ENCODE peak calls at places on chromosomes 13 and 19, in eight cellular contexts. M is KBM-7; L is epithelial cell of proximal tubule; Z is SW 1271; D is C1 segment of cervical spinal cord; P is cardiac septum; Y is AG08396; G is activated CD4-positive, alpha-beta T cell treated with anti-CD3 and anti-CD28 coated beads, Interleukin-2, amount 50 U/mL, for 1 hour. A is an unnamed sample.

GRCh38 chr19:47704024-47704423 is 9.2 kb upstream of the EHD2 start:
- DNase-seq in M (no peak), L (no peak), Z (no peak), D (no peak), P (no peak), Y (peak; percentile 49), G (no peak), A (no peak)

GRCh38 chr13:109198585-109198984 is 569.2 kb downstream of the MYO16 start:
- DNase-seq in M (no peak), L (no peak), Z (no peak), D (no peak), P (no peak), Y (no peak), G (no peak), A (no peak)

GRCh38 chr13:24002206-24002815 is 105.0 kb upstream of the C1QTNF9B start:
- DNase-seq in M (no peak), L (no peak), Z (no peak), D (no peak), P (no peak), Y (no peak), G (no peak), A (no peak)

GRCh38 chr13:99179460-99179859 is 21.2 kb upstream of the UBAC2 start:
- DNase-seq in M (no peak), L (no peak), Z (no peak), D (no peak), P (no peak), Y (no peak), G (no peak), A (no peak)

GRCh38 chr19:28307460-28307859 is 905.5 kb downstream of the UQCRFS1 start:
- DNase-seq in M (no peak), L (no peak), Z (no peak), D (no peak), P (no peak), Y (no peak), G (no peak), A (no peak)

GRCh38 chr19:11479470-11480080 is 1.3 kb downstream of the ELAVL3 start:
- DNase-seq in M (no peak), L (no peak), Z (no peak), D (peak; percentile 19), P (no peak), Y (peak; percentile 60), G (no peak), A (no peak)

GRCh38 chr19:21908066-21908465 is 72.1 kb upstream of the ZNF43 start:
- DNase-seq in M (no peak), L (no peak), Z (no peak), D (no peak), P (no peak), Y (no peak), G (no peak), A (no peak)

GRCh38 chr13:41675306-41675705 is 218.0 kb downstream of the RGCC start:
- DNase-seq in M (no peak), L (no peak), Z (no peak), D (no peak), P (no peak), Y (no peak), G (no peak), A (no peak)

GRCh38 chr13:103516009-103516795 is 450.0 kb upstream of the SLC10A2 start:
- DNase-seq in M (no peak), L (no peak), Z (no peak), D (no peak), P (no peak), Y (no peak), G (no peak), A (no peak)

GRCh38 chr19:48897181-48897580 is 1.4 kb downstream of the TULP2 start:
- DNase-seq in M (no peak), L (no peak), Z (no peak), D (no peak), P (no peak), Y (no peak), G (no peak), A (no peak)

GRCh38 chr13:29846475-29847256 is 3.8 kb downstream of the UBL3 start:
- DNase-seq in M (no peak), L (no peak), Z (no peak), D (no peak), P (no peak), Y (no peak), G (no peak), A (no peak)

GRCh38 chr13:29859971-29860370 is 9.6 kb upstream of the UBL3 start:
- DNase-seq in M (no peak), L (no peak), Z (no peak), D (no peak), P (no peak), Y (peak; percentile 47), G (no peak), A (no peak)

GRCh38 chr19:41699231-41699967 is 9.0 kb upstream of the CEACAM5 start:
- DNase-seq in M (no peak), L (no peak), Z (no peak), D (no peak), P (no peak), Y (no peak), G (no peak), A (no peak)

GRCh38 chr19:49180659-49181058 is 23.1 kb downstream of the TRPM4 start:
- DNase-seq in M (no peak), L (no peak), Z (no peak), D (no peak), P (no peak), Y (no peak), G (no peak), A (no peak)

GRCh38 chr19:54207908-54208783 is 7.5 kb downstream of the RPS9 start:
- DNase-seq in M (peak; percentile 100), L (no peak), Z (no peak), D (no peak), P (peak; percentile 92), Y (no peak), G (no peak), A (no peak)

GRCh38 chr13:32409561-32410440 is 18.1 kb downstream of the N4BP2L1 start:
- DNase-seq in M (no peak), L (no peak), Z (no peak), D (no peak), P (no peak), Y (peak; percentile 27), G (no peak), A (no peak)

GRCh38 chr13:20721454-20722357 is 18.2 kb downstream of the IL17D start:
- DNase-seq in M (no peak), L (no peak), Z (no peak), D (no peak), P (no peak), Y (peak; percentile 76), G (no peak), A (no peak)

GRCh38 chr13:52884429-52884828 is 36.0 kb upstream of the PCDH8 start:
- DNase-seq in M (no peak), L (no peak), Z (no peak), D (no peak), P (no peak), Y (no peak), G (no peak), A (no peak)